ENCODE peak calls at places on chromosomes 1 and 21, in five cellular contexts. T, S, Q, G and W are unnamed samples.

GRCh38 chr1:183881387-183882084 is 76.6 kb downstream of the RGL1 start:
- DNase-seq in Q (no peak), G (no peak), T (no peak), S (no peak), W (peak; percentile 65)

GRCh38 chr1:27504588-27505419 is 14.8 kb upstream of the WASF2 start:
- DNase-seq in Q (peak; percentile 54), G (peak; percentile 71), S (peak; percentile 91), T (no peak), W (peak; percentile 49)

GRCh38 chr1:71660417-71660816 is 579.6 kb upstream of the ZRANB2 start:
- DNase-seq in Q (no peak), S (no peak), G (no peak), T (no peak), W (no peak)

GRCh38 chr21:46066843-46067331 is 31.0 kb upstream of the COL6A2 start:
- DNase-seq in Q (no peak), T (peak; percentile 92), G (no peak), S (peak; percentile 87), W (peak; percentile 49)

GRCh38 chr1:178065250-178065649 is 28.7 kb upstream of the RASAL2 start:
- DNase-seq in S (no peak), Q (no peak), G (no peak), T (no peak), W (no peak)

GRCh38 chr1:116365353-116365780 is 7.7 kb upstream of the ATP1A1 start:
- DNase-seq in T (no peak), G (peak; percentile 78), Q (no peak), S (no peak), W (no peak)

GRCh38 chr1:104706631-104707147 is 957.0 kb downstream of the AMY1C start:
- DNase-seq in Q (no peak), S (no peak), G (no peak), T (no peak), W (no peak)

GRCh38 chr1:156247460-156248322 is at the start of gene PAQR6:
- DNase-seq in S (peak; percentile 71), G (peak; percentile 40), T (no peak), Q (no peak), W (peak; percentile 58)

GRCh38 chr1:12339410-12339809 is 109.6 kb downstream of the VPS13D start:
- DNase-seq in S (no peak), G (peak; percentile 28), Q (no peak), T (no peak), W (no peak)

GRCh38 chr1:39110325-39110851 is 84.2 kb downstream of the NDUFS5 start:
- DNase-seq in G (no peak), T (no peak), S (no peak), Q (no peak), W (no peak)

GRCh38 chr21:19468981-19469715 is 1065.6 kb upstream of the TMPRSS15 start:
- DNase-seq in T (no peak), S (no peak), G (no peak), Q (no peak), W (no peak)

GRCh38 chr1:79043506-79043905 is 37.0 kb upstream of the ADGRL4 start:
- DNase-seq in T (no peak), Q (no peak), G (no peak), S (no peak), W (no peak)

GRCh38 chr1:53390261-53390660 is 62.4 kb upstream of the LRP8 start:
- DNase-seq in G (no peak), Q (peak; percentile 25), T (no peak), S (peak; percentile 71), W (no peak)

GRCh38 chr1:21628798-21629393 is 40.3 kb downstream of the RAP1GAP start:
- DNase-seq in Q (no peak), T (no peak), G (no peak), S (no peak), W (no peak)

GRCh38 chr1:172699111-172699510 is 40.2 kb downstream of the FASLG start:
- DNase-seq in T (no peak), S (no peak), G (no peak), Q (peak; percentile 32), W (no peak)

GRCh38 chr1:99975569-99975968 is 5.8 kb downstream of the SLC35A3 start:
- DNase-seq in S (no peak), Q (peak; percentile 48), G (no peak), T (no peak), W (no peak)

GRCh38 chr1:8111560-8111959 is 85.5 kb upstream of the ERRFI1 start:
- DNase-seq in G (no peak), T (no peak), Q (no peak), S (no peak), W (no peak)

GRCh38 chr1:84762664-84763063 is 72.4 kb upstream of the SSX2IP start:
- DNase-seq in T (no peak), Q (no peak), S (no peak), G (no peak), W (peak; percentile 36)

GRCh38 chr21:41419921-41420862 is 5.8 kb upstream of the MX1 start:
- DNase-seq in T (peak; percentile 97), Q (peak; percentile 86), G (peak; percentile 86), S (peak; percentile 92), W (peak; percentile 83)

GRCh38 chr1:165531021-165531420 is 12.8 kb upstream of the LRRC52 start:
- DNase-seq in T (peak; percentile 29), Q (no peak), G (no peak), S (no peak), W (peak; percentile 68)

GRCh38 chr1:77533660-77534295 is 148.7 kb downstream of the ZZZ3 start:
- DNase-seq in Q (peak; percentile 51), T (no peak), S (peak; percentile 74), G (peak; percentile 81), W (peak; percentile 56)

GRCh38 chr1:96464159-96464558 is 257.4 kb upstream of the PTBP2 start:
- DNase-seq in Q (no peak), S (no peak), T (no peak), G (no peak), W (no peak)

GRCh38 chr1:63593887-63594617 is 841 bp downstream of the PGM1 start:
- DNase-seq in T (no peak), Q (peak; percentile 86), G (peak; percentile 77), S (peak; percentile 80), W (peak; percentile 77)
- TF ChIP-seq POLR2AphosphoS5 in T (no peak), Q (peak; percentile 87), G (no peak), S (peak; percentile 30), W (peak; percentile 29)

DNA sequence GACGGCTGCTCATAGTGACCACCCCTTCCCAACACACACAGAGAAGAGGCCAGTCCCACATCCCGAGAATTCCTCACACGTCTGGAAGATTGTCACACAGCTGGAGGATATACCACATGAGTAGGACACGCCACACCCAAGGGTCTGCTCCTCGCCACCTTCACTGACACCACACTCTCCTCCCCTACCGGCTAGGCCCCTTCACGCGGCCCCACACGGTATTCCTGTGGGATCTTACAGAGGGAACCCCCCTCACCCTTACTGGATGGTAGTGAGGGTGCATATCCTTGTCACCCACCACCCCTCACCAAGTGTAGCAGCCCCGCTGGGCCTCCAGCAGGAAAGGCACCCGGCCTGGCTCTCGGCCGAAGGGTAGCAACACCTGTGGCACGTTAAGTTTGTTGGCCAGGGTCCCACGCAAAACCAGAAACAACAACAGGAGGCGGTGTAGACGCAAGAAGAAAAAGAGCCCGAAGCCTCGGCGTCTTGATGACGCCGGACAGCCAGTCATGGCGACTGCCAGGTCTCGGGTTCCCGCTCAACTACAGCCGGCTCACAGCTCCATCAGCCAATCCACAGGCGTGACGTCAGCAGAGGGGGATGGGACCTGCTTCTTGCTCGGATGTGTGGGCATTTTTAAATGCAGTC is at the start of gene NUP210L:
- DNase-seq in Q (peak; percentile 32), S (peak; percentile 90), G (no peak), T (no peak), W (no peak)
- H3K27ac ChIP-seq in Q (peak within 1 kb of the TSS; percentile 55), S (peak within 1 kb of the TSS; percentile 74), G (no peak within 1 kb of the TSS), T (peak within 1 kb of the TSS; percentile 79), W (peak within 1 kb of the TSS; percentile 27)

DNA sequence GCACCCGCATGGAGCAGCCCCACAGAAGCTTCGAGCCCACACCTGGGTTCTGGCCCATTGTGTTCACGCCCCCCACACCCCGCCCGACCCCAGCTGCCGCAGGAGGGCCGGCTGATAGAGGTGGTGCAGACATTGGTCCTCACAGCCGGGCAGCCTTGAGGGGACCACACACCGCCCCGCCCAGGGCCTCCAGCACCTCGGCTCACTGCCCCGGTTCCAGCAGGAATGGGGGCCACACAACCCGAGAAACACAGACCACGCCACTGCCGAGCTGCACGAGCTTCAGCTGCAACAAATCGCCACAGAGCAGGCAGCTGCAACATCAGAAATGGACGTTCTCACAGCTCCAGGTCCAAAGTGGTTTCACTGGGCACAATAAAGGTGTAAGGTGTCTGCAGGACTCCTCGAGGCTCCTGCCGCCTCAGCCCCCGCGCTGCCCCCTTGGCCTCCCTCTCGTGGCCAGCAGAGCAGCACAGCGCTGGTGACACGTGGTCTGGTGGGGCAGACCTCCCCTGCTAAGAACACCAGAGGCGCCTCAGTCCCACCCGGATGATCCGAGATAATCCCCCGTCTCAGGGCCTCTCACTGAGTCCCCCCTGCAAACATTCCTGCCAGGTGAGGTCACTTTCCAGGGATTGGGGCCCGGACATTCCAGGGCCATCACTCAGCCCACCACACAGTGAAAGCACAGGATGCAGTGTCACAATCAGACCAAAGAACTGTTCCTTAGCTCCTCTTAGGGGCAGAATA is 62.3 kb upstream of the ADARB1 start:
- DNase-seq in T (no peak), S (peak; percentile 64), G (no peak), Q (peak; percentile 19), W (no peak)
- TF ChIP-seq EP300 in T (no peak), S (no peak), G (peak; percentile 94), Q (no peak), W (no peak)

DNA sequence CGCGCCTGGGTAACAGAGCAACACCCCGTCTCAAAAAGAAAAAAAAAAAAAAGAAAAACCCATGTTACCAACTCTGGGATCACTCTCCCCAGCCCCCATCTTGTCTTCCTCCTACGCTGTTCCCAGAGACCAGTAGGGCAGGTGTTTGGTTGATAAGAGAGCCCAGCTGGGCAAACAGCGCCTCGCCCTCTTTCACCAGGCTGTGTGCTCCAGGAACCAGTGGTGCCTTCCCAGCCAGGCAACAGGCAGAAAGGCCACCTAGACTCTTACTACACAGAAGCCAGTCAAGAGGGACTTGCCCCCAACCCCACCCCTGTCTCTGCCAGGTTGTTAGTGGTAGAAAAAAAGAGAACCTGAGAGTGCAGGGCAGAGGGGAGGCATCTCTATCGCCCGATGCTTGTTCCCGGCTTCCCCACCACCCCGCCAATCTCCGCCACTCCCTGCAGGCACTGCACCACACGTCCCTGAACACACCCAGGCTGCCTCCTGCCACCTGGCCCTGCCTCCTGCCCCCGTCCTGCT is 14.0 kb upstream of the CTRC start:
- DNase-seq in Q (peak; percentile 88), T (no peak), S (no peak), G (no peak), W (peak; percentile 91)
- TF ChIP-seq POLR2AphosphoS5 in Q (peak; percentile 63), T (no peak), S (peak; percentile 15), G (no peak), W (peak; percentile 7)

GRCh38 chr1:232630894-232631195 is 912 bp upstream of the SIPA1L2 start:
- DNase-seq in S (no peak), G (no peak), Q (no peak), T (no peak), W (no peak)
- H3K27ac ChIP-seq in S (peak overlapping the region; percentile 92), G (no peak overlapping the region), Q (peak overlapping the region; percentile 94), T (peak overlapping the region; percentile 97), W (peak overlapping the region; percentile 86)

GRCh38 chr1:182197555-182197954 is 136.0 kb upstream of the ZNF648 start:
- DNase-seq in Q (peak; percentile 19), S (peak; percentile 85), G (no peak), T (no peak), W (no peak)
- TF ChIP-seq EP300 in Q (no peak), S (peak; percentile 74), G (no peak), T (no peak), W (peak; percentile 72)

DNA sequence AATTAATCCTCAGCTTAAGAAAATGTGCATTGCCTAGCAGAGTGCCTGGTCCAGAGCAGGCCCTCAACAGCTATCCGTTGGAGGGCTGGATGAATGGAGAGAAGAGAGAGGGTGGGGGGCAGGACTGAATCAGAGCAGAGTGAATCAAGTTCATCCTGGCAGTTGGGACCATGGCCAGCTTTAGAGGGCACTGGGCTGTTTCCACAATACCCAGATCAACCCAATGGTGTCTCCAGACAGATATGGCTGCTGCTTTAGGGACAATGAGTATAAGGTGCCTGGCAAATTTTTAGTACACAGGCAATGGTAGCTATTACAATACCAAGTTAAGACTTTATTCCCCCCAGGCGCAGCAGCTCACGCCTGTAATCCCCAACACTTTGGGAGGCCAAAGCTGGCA is 17.1 kb downstream of the EMC1 start:
- DNase-seq in Q (no peak), S (no peak), T (no peak), G (no peak), W (no peak)
- TF ChIP-seq POLR2AphosphoS5 in Q (no peak), S (no peak), T (no peak), G (no peak), W (no peak)